ENCODE peak calls at places on chromosome 18, in nine cellular contexts. P is DND-41, D is A549, V is left ventricle myocardium inferior, K is tibial artery, U is fibroblast of lung, Q is body of pancreas, S is psoas muscle, B is OCI-LY7. O is an unnamed sample.

GRCh38 chr18:7618821-7619410 is 51.8 kb downstream of the PTPRM start:
- DNase-seq in D (no peak), Q (no peak), U (peak; percentile 37), S (no peak), K (no peak), P (no peak), B (no peak), V (no peak), O (no peak)

GRCh38 chr18:43420950-43421349 is 143.7 kb upstream of the SYT4 start:
- DNase-seq in U (no peak), V (no peak), P (no peak), Q (no peak), D (no peak), K (no peak), B (no peak), S (no peak), O (no peak)

GRCh38 chr18:13267517-13267916 is 49.0 kb downstream of the LDLRAD4 start:
- DNase-seq in V (no peak), Q (no peak), K (no peak), D (no peak), P (no peak), U (no peak), B (no peak), S (no peak), O (no peak)

GRCh38 chr18:59454909-59455727 is 96.1 kb upstream of the LMAN1 start:
- DNase-seq in S (no peak), V (peak; percentile 35), D (no peak), U (no peak), P (no peak), B (no peak), Q (no peak), K (no peak), O (no peak)

GRCh38 chr18:26157326-26157725 is 23.7 kb downstream of the PSMA8 start:
- DNase-seq in S (no peak), P (no peak), Q (no peak), V (no peak), B (no peak), D (no peak), U (no peak), K (no peak), O (no peak)

GRCh38 chr18:35605686-35606417 is 24.3 kb downstream of the GALNT1 start:
- DNase-seq in V (no peak), D (no peak), P (no peak), B (no peak), Q (no peak), U (peak; percentile 27), S (no peak), K (no peak), O (no peak)

GRCh38 chr18:45958730-45959129 is 8.4 kb downstream of the EPG5 start:
- DNase-seq in U (peak; percentile 59), Q (no peak), B (no peak), P (no peak), V (no peak), D (no peak), S (no peak), K (no peak), O (no peak)

GRCh38 chr18:27964811-27965210 is 212.1 kb downstream of the CDH2 start:
- DNase-seq in D (peak; percentile 20), V (no peak), K (no peak), S (no peak), Q (no peak), P (no peak), U (peak; percentile 64), B (no peak), O (no peak)

GRCh38 chr18:1222880-1223279 is 318.2 kb downstream of the ADCYAP1 start:
- DNase-seq in U (no peak), K (no peak), Q (no peak), D (no peak), P (no peak), B (no peak), V (no peak), S (no peak), O (no peak)

DNA sequence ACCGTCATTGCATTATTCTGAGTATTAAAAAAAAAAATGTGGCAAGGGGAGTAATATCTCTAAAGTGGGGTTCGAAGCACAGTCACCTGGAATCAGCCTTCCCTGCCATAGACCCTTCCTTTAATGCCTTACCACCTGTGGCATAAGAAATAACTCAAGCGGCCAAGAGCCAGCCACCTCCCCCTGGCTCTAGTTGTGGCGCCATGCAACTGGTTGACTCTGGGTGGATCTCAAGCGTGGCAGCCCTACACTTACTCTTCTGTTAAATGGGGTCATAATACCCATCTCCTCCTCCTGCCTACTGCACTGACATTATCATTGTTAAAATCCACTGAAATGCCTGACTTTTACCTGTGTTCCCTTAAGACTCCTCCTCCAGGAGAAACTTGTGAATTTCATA is 175.8 kb downstream of the SMAD7 start:
- DNase-seq in D (no peak), P (no peak), K (no peak), V (no peak), S (no peak), U (no peak), B (no peak), Q (no peak), O (no peak)
- H3K4me3 ChIP-seq in D (no peak overlapping the region), P (no peak overlapping the region), K (no peak overlapping the region), V (no peak overlapping the region), S (no peak overlapping the region), U (no peak overlapping the region), B (no peak overlapping the region), Q (no peak overlapping the region), O (no peak overlapping the region)

DNA sequence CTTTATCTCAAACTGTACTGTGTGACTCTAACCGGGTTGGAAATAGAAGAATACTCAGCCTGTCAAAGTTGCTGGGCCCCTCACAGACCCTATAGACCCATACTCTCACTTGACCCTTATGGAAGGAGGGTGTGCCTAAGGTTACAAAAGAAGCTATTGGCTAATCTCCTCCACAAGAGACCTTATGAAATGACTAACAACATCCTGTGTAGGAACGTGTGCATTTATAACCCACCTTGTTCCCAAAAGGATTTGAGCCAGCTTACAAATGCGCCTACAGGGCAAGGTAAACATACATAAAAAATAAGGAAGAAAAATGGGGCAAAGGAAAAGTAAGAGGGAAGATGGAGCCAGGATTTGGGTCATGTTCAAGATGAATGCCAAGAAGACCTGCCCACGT is 225.4 kb upstream of the SMAD2 start:
- DNase-seq in P (no peak), U (no peak), V (no peak), Q (no peak), D (no peak), S (no peak), K (no peak), B (no peak), O (no peak)
- H3K4me1 ChIP-seq in P (no peaks in the 10 kb centered on the region), U (peaks cover 2% of the 10 kb centered on the region), V (peaks cover 24% of the 10 kb centered on the region), Q (peaks cover 20% of the 10 kb centered on the region), D (peaks cover 13% of the 10 kb centered on the region), S (no peaks in the 10 kb centered on the region), K (peaks cover 13% of the 10 kb centered on the region), B (no peaks in the 10 kb centered on the region), O (peaks cover 10% of the 10 kb centered on the region)

GRCh38 chr18:76435321-76435989 is 59.6 kb downstream of the ZNF516 start:
- DNase-seq in B (no peak), P (no peak), Q (no peak), V (no peak), D (no peak), S (no peak), K (no peak), U (no peak), O (no peak)
- TF ChIP-seq CTCF in B (no peak), P (no peak), Q (no peak), V (no peak), D (no peak), S (no peak), K (no peak), U (no peak), O (no peak)

GRCh38 chr18:54958711-54959625 is at the start of gene CCDC68:
- DNase-seq in B (no peak), P (no peak), S (peak; percentile 25), K (no peak), D (peak; percentile 48), U (peak; percentile 42), V (peak; percentile 52), Q (peak; percentile 86), O (no peak)
- H3K4me3 ChIP-seq in B (no peak within 1 kb of the TSS), P (no peak within 1 kb of the TSS), S (peak within 1 kb of the TSS; percentile 62), K (peak within 1 kb of the TSS; percentile 35), D (peak within 1 kb of the TSS; percentile 66), U (peak within 1 kb of the TSS; percentile 51), V (peak within 1 kb of the TSS; percentile 74), Q (peak within 1 kb of the TSS; percentile 40), O (peak within 1 kb of the TSS; percentile 16)